ENCODE peak calls at places on chromosomes 1 and 21, in ten cellular contexts. J is HepG2, I is Panc1, Z is breast epithelium, V is HCT116, Y is prostate gland, W is SK-N-SH, A is H1, U is upper lobe of left lung, Q is K562. E is an unnamed sample.

GRCh38 chr1:32336963-32337675 is 1.1 kb upstream of the MARCKSL1 start:
- DNase-seq in J (no peak), I (no peak), Z (no peak), V (no peak), Y (no peak), W (no peak), A (no peak), U (peak; percentile 76), Q (peak; percentile 49), E (no peak)

GRCh38 chr1:218348628-218349185 is 3.6 kb downstream of the TGFB2 start:
- DNase-seq in J (no peak), I (no peak), Z (no peak), V (no peak), Y (no peak), W (no peak), A (no peak), U (no peak), Q (no peak), E (no peak)

GRCh38 chr1:211514030-211514754 is 22.2 kb upstream of the RD3 start:
- DNase-seq in J (peak; percentile 82), I (peak; percentile 66), Z (peak; percentile 60), V (peak; percentile 71), Y (peak; percentile 70), W (peak; percentile 93), A (peak; percentile 74), U (peak; percentile 77), Q (peak; percentile 91), E (peak; percentile 91)

GRCh38 chr21:35705888-35706287 is 354.4 kb downstream of the SETD4 start:
- DNase-seq in J (no peak), I (no peak), Z (no peak), V (no peak), Y (no peak), W (no peak), A (no peak), U (no peak), Q (no peak), E (no peak)

GRCh38 chr1:246155923-246156322 is 351.2 kb downstream of the SMYD3 start:
- DNase-seq in J (no peak), I (no peak), Z (no peak), V (no peak), Y (no peak), W (no peak), A (no peak), U (no peak), Q (no peak), E (no peak)

GRCh38 chr21:42367379-42368165 is 1.2 kb upstream of the TFF1 start:
- DNase-seq in J (no peak), I (no peak), Z (no peak), V (no peak), Y (no peak), W (no peak), A (no peak), U (no peak), Q (no peak), E (no peak)

GRCh38 chr1:83931658-83932253 is 67.2 kb downstream of the TTLL7 start:
- DNase-seq in J (peak; percentile 35), I (peak; percentile 56), Z (no peak), V (peak; percentile 39), Y (peak; percentile 32), W (peak; percentile 49), A (no peak), U (no peak), Q (peak; percentile 27), E (no peak)

GRCh38 chr1:234780531-234781162 is 170.7 kb upstream of the IRF2BP2 start:
- DNase-seq in J (no peak), I (no peak), Z (no peak), V (no peak), Y (no peak), W (no peak), A (no peak), U (no peak), Q (peak; percentile 50), E (no peak)

GRCh38 chr1:218983848-218984247 is 189.8 kb upstream of the LYPLAL1 start:
- DNase-seq in J (peak; percentile 19), I (no peak), Z (no peak), V (no peak), Y (no peak), W (peak; percentile 33), A (no peak), U (no peak), Q (no peak), E (no peak)

GRCh38 chr1:163036661-163037060 is 32.5 kb upstream of the RGS4 start:
- DNase-seq in J (no peak), I (no peak), Z (no peak), V (no peak), Y (no peak), W (no peak), A (no peak), U (no peak), Q (no peak), E (no peak)

GRCh38 chr1:68384321-68384813 is 65.4 kb downstream of the RPE65 start:
- DNase-seq in J (peak; percentile 11), I (peak; percentile 98), Z (no peak), V (peak; percentile 99), Y (no peak), W (no peak), A (peak; percentile 10), U (no peak), Q (no peak), E (no peak)

GRCh38 chr1:221946768-221947167 is 204.9 kb upstream of the DUSP10 start:
- DNase-seq in J (no peak), I (no peak), Z (no peak), V (no peak), Y (no peak), W (no peak), A (no peak), U (no peak), Q (no peak), E (no peak)

GRCh38 chr1:168087696-168088095 is 49.0 kb downstream of the GPR161 start:
- DNase-seq in J (no peak), I (no peak), Z (no peak), V (no peak), Y (no peak), W (no peak), A (no peak), U (no peak), Q (no peak), E (no peak)

GRCh38 chr1:39755965-39756659 is 15.0 kb downstream of the OXCT2 start:
- DNase-seq in J (no peak), I (no peak), Z (no peak), V (no peak), Y (no peak), W (no peak), A (no peak), U (no peak), Q (no peak), E (no peak)

DNA sequence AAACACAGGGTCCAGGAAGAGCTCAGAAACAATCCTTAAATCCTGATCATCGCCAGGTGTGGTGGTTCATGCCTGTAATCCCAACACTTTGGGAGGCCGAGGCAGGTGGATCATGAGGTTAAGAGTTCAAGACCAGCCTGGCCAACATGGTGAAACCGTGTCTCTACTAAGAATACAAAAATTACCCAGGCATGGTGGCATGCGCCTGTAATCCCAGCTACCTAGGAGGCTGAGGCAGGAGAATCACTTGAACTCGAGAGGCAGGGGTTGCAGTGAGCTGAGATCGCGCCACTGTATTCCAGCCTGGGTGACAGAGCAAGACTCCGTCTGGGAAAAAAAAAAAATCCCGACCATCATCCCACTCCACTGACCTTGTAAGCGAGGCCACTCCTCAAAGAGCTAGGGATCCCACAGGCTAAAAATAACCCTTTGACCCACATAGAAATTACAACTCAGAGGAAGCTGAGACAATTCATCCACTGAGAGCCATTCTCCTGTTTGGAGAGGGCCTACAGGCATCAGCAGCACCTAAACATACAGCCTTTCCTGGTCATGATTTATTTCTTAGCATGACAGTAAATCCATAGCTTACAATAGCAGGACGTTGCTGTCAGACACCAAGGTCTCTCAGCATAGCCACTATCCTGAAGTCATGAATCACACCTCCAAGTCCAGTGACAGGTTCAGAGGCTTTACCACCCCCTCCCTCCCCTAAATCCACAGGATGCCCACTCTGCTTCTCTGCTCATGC is 66.7 kb downstream of the TGFBR3 start:
- DNase-seq in J (peak; percentile 44), I (no peak), Z (no peak), V (no peak), Y (no peak), W (no peak), A (no peak), U (no peak), Q (no peak), E (no peak)
- TF ChIP-seq POLR2AphosphoS5 in J (no peak), I (no peak), Z (no peak), V (no peak), Y (peak; percentile 11), W (no peak), A (no peak), U (no peak), Q (no peak), E (no peak)

GRCh38 chr1:116179886-116180474 is 68.8 kb downstream of the MAB21L3 start:
- DNase-seq in J (peak; percentile 27), I (no peak), Z (no peak), V (no peak), Y (no peak), W (no peak), A (no peak), U (no peak), Q (no peak), E (no peak)
- H3K27ac ChIP-seq in J (peak overlapping the region; percentile 57), I (no peak overlapping the region), Z (no peak overlapping the region), V (no peak overlapping the region), Y (no peak overlapping the region), W (no peak overlapping the region), A (no peak overlapping the region), U (no peak overlapping the region), Q (no peak overlapping the region), E (no peak overlapping the region)

GRCh38 chr1:243255791-243256512 is at the start of gene SDCCAG8:
- DNase-seq in J (peak; percentile 99), I (peak; percentile 98), Z (peak; percentile 98), V (peak; percentile 99), Y (peak; percentile 99), W (peak; percentile 90), A (peak; percentile 99), U (peak; percentile 100), Q (peak; percentile 91), E (peak; percentile 100)
- TF ChIP-seq POLR2AphosphoS5 in J (peak; percentile 90), I (peak; percentile 74), Z (peak; percentile 68), V (peak; percentile 98), Y (peak; percentile 89), W (peak; percentile 84), A (no peak), U (peak; percentile 90), Q (peak; percentile 89), E (peak; percentile 84)

DNA sequence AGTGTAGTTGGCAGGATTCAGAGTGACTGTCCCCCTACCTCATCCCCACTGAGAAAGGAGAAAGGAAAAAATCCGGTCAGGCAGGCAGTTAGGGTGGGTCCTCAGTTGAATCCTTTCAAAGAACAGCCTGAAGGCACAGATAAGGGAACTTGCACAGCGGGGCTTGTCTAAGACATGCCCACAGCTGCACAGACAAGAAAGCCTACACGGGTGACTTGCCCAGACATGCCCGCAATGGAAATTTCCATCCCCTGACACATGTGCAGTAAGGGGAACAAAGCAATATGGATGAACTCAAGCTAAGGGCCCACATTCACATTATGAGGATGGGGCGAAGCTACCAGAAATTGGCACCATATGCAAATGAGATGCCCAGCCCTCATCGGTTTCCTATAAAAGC is 82.5 kb downstream of the DESI2 start:
- DNase-seq in J (no peak), I (no peak), Z (no peak), V (no peak), Y (no peak), W (no peak), A (no peak), U (no peak), Q (no peak), E (no peak)
- H3K27ac ChIP-seq in J (no peak overlapping the region), I (no peak overlapping the region), Z (no peak overlapping the region), V (peak overlapping the region; percentile 37), Y (no peak overlapping the region), W (no peak overlapping the region), A (peak overlapping the region; percentile 79), U (no peak overlapping the region), Q (no peak overlapping the region), E (no peak overlapping the region)